ENCODE peak calls at places on chromosomes 2 and 18, in four cellular contexts. V is HepG2, S is GM12878, Y is K562. Q is an unnamed sample.

GRCh38 chr18:3074094-3074493 is 61.1 kb upstream of the LPIN2 start:
- DNase-seq in V (peak), S (no peak), Y (no peak), Q (no peak)

GRCh38 chr18:22300665-22301636 is 116.8 kb downstream of the CTAGE1 start:
- DNase-seq in V (no peak), S (no peak), Y (no peak), Q (no peak)

GRCh38 chr2:15770606-15771005 is 169.7 kb upstream of the MYCN start:
- DNase-seq in V (no peak), S (no peak), Y (no peak), Q (no peak)

GRCh38 chr2:198100323-198100722 is 295.9 kb downstream of the PLCL1 start:
- DNase-seq in V (no peak), S (no peak), Y (no peak), Q (no peak)

GRCh38 chr18:73691118-73691517 is 456.5 kb downstream of the FBXO15 start:
- DNase-seq in V (no peak), S (no peak), Y (no peak), Q (no peak)

GRCh38 chr2:10659898-10660568 is 29.7 kb downstream of the NOL10 start:
- DNase-seq in V (peak), S (no peak), Y (peak), Q (peak)

GRCh38 chr2:42792583-42793313 is at the start of gene HAAO:
- DNase-seq in V (peak), S (no peak), Y (no peak), Q (no peak)

GRCh38 chr2:181077128-181077709 is 96.8 kb downstream of the UBE2E3 start:
- DNase-seq in V (peak), S (peak), Y (peak), Q (peak)

GRCh38 chr2:22450831-22451230 is 934.1 kb upstream of the KLHL29 start:
- DNase-seq in V (no peak), S (no peak), Y (no peak), Q (no peak)

GRCh38 chr2:35503738-35504160 is 851.8 kb upstream of the CRIM1 start:
- DNase-seq in V (no peak), S (no peak), Y (no peak), Q (no peak)

GRCh38 chr2:11631462-11631861 is 38.5 kb downstream of the NTSR2 start:
- DNase-seq in V (no peak), S (no peak), Y (no peak), Q (peak)

DNA sequence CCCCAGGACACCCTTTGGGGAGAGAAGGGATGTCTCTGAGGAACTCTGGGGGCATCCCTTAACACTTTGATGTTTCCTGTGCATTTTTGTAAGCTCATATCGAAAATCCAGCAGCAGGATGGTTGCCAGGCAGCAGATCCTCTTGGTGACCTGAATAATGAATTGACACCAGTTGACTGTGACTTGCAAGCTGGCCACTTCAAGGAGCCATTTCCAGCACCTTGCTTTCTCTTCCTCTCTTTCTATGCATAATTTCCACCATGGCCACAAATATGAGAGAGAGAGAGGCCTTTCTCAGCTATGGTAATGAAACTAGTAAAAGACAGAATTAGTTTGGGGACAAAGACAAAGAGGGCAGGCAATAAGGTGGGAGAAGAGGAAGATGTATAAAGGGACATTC is 91.7 kb downstream of the NRP2 start:
- DNase-seq in V (no peak), S (no peak), Y (no peak), Q (no peak)
- TF ChIP-seq MYC in V (no peak), S (no peak), Y (no peak), Q (no peak)

DNA sequence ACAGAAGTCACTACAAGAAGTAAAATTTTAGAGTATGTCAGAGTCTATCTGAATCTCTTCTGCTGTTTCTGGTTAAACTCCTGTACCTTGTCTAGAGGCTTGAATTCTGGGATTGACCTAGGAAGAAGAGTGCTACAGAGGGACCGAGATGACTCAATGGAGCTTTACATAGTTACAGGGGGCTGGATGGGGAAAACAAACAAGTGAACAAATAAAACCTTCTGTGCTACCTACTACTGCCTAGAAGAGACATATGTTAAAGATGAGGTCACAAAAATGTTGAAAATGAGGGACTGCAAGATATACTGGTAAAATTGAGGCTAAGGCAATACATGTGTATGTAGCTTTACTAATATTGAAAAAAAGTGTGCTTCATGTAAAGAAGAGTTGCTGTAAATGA is 265.4 kb upstream of the TFPI start:
- DNase-seq in V (peak), S (no peak), Y (no peak), Q (no peak)
- TF ChIP-seq KDM1A in V (no peak), S (no peak), Y (no peak), Q (no peak)

GRCh38 chr2:29309090-29310054 is 194.2 kb downstream of the CLIP4 start:
- DNase-seq in V (peak), S (no peak), Y (peak), Q (peak)
- TF ChIP-seq HDAC2 in V (no peak), S (no peak), Y (no peak), Q (no peak)

GRCh38 chr2:105797298-105797819 is 52.6 kb downstream of the NCK2 start:
- DNase-seq in V (peak), S (peak), Y (no peak), Q (no peak)

GRCh38 chr2:105794926-105795574 is 50.3 kb downstream of the NCK2 start:
- DNase-seq in V (no peak), S (no peak), Y (no peak), Q (no peak)

GRCh38 chr2:105796131-105796638 is 51.5 kb downstream of the NCK2 start:
- DNase-seq in V (no peak), S (no peak), Y (no peak), Q (no peak)

GRCh38 chr2:105796791-105797190 is 52.1 kb downstream of the NCK2 start:
- DNase-seq in V (no peak), S (no peak), Y (no peak), Q (no peak)

GRCh38 chr2:105795575-105795934 is 50.8 kb downstream of the NCK2 start:
- DNase-seq in V (no peak), S (no peak), Y (no peak), Q (no peak)
- TF ChIP-seq MYC in V (no peak), S (no peak), Y (no peak), Q (no peak)

GRCh38 chr2:171141320-171141719 is 19.4 kb downstream of the TLK1 start:
- DNase-seq in V (no peak), S (no peak), Y (no peak), Q (no peak)
- TF ChIP-seq KDM1A in V (no peak), S (no peak), Y (no peak), Q (no peak)

DNA sequence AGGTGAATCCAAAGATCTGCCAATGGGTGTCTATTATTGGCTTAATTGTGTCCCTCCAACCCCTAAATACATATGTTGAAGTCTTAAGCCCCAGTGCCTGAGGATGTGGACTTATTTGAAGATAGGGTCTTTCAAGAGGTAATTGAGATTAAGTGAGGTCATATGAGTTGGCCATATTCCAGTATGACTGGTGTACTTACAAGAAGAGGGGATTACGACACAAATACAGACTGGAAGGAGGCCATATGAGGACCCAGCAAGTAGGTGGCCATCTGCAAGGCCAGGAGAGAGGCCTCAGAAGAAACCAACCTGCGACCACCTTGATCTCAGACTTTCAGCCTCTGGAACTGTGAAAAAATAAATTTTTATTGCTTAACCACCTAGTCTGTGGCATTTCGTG is 121.1 kb upstream of the FN1 start:
- DNase-seq in V (no peak), S (no peak), Y (no peak), Q (no peak)
- TF ChIP-seq HDAC2 in V (no peak), S (no peak), Y (no peak), Q (no peak)

DNA sequence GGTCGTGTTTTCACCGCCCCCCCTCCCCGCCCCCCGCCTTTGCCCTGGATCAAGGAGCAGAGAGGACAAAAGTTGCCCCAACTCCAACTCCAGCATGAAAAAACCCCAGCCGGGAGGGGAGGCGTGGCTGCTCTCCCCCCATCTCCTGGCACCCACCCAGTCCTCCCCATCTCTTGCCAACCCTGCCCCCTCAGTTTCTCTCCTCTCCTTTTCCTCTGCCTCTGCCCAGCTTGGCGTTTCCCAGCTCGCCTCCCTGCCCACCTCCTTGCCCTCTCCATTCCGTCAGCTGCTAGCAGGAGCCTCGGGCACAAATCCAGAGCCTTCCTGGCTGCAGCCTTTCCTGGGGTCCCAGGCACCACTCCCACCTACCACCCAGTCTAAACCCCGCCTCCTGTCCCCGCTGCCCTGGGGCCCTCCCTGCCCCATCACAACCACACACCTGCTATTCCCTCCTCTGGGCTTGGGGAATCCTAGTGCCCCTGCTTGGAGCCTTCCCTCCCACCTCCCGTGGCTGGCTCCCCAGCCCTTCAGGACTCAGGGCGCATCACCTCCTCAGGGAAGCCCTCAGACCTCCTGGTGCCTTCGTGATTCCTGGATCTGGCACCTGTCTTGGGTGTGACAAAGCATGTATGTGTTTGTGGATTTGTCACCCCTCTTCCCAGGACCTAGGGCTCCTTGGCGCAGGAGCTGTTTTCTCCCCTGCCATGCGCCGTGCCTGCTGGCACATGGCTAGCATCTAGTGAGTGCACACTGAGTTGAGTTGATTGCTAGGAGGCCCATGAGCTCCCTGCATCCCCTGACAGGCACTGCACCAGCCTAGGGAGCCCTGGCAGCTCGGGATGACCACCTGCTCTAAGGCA is 209.1 kb downstream of the TFCP2L1 start:
- DNase-seq in V (no peak), S (no peak), Y (no peak), Q (peak)
- TF ChIP-seq MYC in V (no peak), S (no peak), Y (no peak), Q (no peak)

DNA sequence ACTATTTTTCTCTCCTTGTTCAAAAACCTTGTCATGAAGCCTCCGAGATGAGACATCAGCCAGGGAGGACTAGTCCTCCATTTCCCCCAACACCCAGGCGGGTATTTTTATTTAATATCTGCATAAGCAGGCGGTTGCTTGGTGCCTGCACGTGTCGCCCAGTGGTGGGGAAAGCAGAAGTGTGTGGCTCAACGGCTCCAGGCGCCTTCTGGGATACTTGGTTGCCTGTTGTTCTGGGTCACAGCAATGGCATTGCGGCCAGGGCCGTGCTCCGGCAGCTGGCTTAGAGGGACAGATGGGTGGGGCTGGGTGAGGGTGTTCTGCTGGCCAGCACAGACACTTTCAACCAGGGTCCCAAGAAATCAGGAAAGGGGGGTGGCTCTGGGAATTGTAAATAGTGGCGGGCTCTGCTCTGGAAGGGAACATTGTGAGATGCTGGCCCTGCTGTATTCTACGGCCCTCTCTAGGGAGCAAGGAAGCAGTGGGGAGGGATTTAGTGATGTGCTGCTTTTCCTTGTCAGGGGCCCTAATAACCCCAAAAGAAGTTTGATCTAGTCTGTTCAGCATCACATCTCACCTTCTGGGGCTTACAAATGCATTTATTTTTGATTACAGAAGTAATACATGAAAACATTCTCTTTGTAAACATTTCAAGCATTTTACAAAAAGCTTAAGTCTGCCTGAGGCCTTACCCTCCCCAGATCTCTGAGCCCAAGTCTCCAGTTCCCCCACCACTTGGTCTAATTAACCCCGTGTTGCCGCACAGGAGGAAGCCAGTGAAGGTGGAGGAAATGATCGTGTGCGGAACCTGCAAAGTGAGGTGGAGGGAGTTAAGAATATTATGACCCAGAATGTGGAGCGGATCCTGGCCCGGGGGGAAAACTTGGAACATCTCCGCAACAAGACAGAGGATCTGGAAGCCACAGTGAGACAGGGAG is 1.1 kb downstream of the VAMP8 start:
- DNase-seq in V (no peak), S (no peak), Y (peak), Q (no peak)
- TF ChIP-seq KDM1A in V (no peak), S (no peak), Y (no peak), Q (no peak)

DNA sequence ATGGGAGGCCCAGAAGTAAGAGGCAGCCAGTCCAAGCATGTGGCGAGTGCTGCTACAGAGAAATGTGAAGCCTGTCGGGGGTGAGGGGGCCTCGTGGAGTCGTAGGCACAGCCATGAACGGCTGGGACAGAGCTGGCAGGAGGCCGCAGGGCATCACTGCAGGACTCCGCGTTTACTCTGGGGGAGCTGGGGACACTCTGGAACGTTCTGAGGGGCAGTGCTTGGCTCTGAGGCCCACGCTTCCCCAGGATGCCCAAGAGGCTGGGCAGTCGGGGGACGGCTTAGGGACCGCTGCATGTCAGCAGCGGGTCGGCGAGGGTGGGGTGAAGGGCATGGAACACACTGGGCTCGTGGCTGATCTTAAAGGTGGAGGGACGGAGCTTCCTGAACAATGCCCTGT is 6.6 kb downstream of the TMEM18 start:
- DNase-seq in V (no peak), S (no peak), Y (no peak), Q (no peak)
- TF ChIP-seq HDAC2 in V (no peak), S (no peak), Y (no peak), Q (no peak)

Q was measured in A549.